ENCODE peak calls at places on chromosomes 16 and 17, in ten cellular contexts. T is CD8-positive, alpha-beta T cell; S is H9; G is HAP-1; K is activated CD4-positive, alpha-beta memory T cell treated with anti-CD3 and anti-CD28 coated beads, Interleukin-2, amount 10 ng/mL, durations not matched to agents 7 days and 5 days; Y is astrocyte of the spinal cord; D is activated CD4-positive, alpha-beta T cell treated with anti-CD3 and anti-CD28 coated beads, Interleukin-2, amount 50 U/mL, for 48 hours; C is H54; F is G401; O is cerebellar nuclear complex. M is an unnamed sample.

GRCh38 chr17:80322864-80323263 is 62.2 kb downstream of the RNF213 start:
- DNase-seq in K (no peak), F (no peak), O (no peak), Y (no peak), C (no peak), T (no peak), G (no peak), S (no peak), D (no peak), M (no peak)

GRCh38 chr17:73874008-73874407 is 229.8 kb upstream of the SDK2 start:
- DNase-seq in O (no peak), S (no peak), C (no peak), F (no peak), D (no peak), Y (no peak), K (no peak), G (no peak), T (no peak), M (no peak)

GRCh38 chr16:56610017-56610608 is 1.7 kb downstream of the MT2A start:
- DNase-seq in K (peak), F (no peak), C (no peak), G (peak), Y (peak), S (no peak), T (peak), O (no peak), D (peak), M (no peak)

GRCh38 chr17:918102-918740 is 61.4 kb downstream of the NXN start:
- DNase-seq in K (no peak), Y (no peak), G (no peak), O (no peak), D (no peak), C (no peak), S (no peak), F (no peak), T (no peak), M (no peak)

GRCh38 chr16:13436641-13437423 is 483.1 kb upstream of the ERCC4 start:
- DNase-seq in D (no peak), S (no peak), K (no peak), C (no peak), O (no peak), G (no peak), F (no peak), T (no peak), Y (peak), M (no peak)

GRCh38 chr16:58854392-58854791 is 120.3 kb upstream of the GOT2 start:
- DNase-seq in C (no peak), S (no peak), O (no peak), Y (no peak), K (no peak), D (no peak), G (no peak), T (no peak), F (no peak), M (no peak)

GRCh38 chr17:27296427-27296979 is 2.6 kb downstream of the WSB1 start:
- DNase-seq in K (no peak), C (no peak), F (no peak), S (no peak), D (no peak), Y (peak), T (no peak), O (no peak), G (no peak), M (no peak)

GRCh38 chr17:43578352-43578698 is 32.2 kb upstream of the ETV4 start:
- DNase-seq in S (no peak), T (no peak), K (no peak), F (no peak), D (no peak), O (no peak), Y (no peak), G (no peak), C (no peak), M (no peak)

GRCh38 chr17:79011451-79012147 is 2.0 kb upstream of the CANT1 start:
- DNase-seq in Y (no peak), K (no peak), O (no peak), S (no peak), C (no peak), F (no peak), G (no peak), D (no peak), T (no peak), M (no peak)

GRCh38 chr16:84730406-84731106 is 30.8 kb downstream of the USP10 start:
- DNase-seq in O (no peak), F (peak), C (peak), Y (peak), D (no peak), T (no peak), K (peak), G (no peak), S (no peak), M (no peak)

GRCh38 chr17:81726004-81726403 is 13.9 kb downstream of the SLC25A10 start:
- DNase-seq in G (no peak), F (no peak), T (no peak), K (no peak), Y (no peak), S (no peak), O (no peak), D (no peak), C (no peak), M (no peak)

GRCh38 chr16:65201446-65202010 is 79.7 kb upstream of the CDH11 start:
- DNase-seq in F (no peak), S (no peak), K (no peak), C (no peak), T (no peak), O (no peak), Y (no peak), G (no peak), D (no peak), M (no peak)

GRCh38 chr16:57012353-57012752 is 23.0 kb downstream of the NLRC5 start:
- DNase-seq in T (no peak), F (no peak), S (no peak), O (no peak), C (no peak), D (no peak), K (no peak), Y (no peak), G (no peak), M (no peak)

GRCh38 chr17:17180141-17180603 is 26.0 kb downstream of the PLD6 start:
- DNase-seq in O (peak), S (no peak), C (no peak), Y (no peak), G (no peak), K (peak), F (peak), D (no peak), T (no peak), M (no peak)

GRCh38 chr17:64781013-64781392 is 118.9 kb upstream of the SMURF2 start:
- DNase-seq in K (peak), F (no peak), C (no peak), O (no peak), D (peak), T (no peak), G (no peak), Y (no peak), S (no peak), M (no peak)

GRCh38 chr17:3913531-3914318 is 2.5 kb downstream of the P2RX1 start:
- DNase-seq in O (no peak), G (peak), F (peak), Y (peak), S (peak), D (peak), C (peak), K (peak), T (peak), M (no peak)

GRCh38 chr17:17738901-17739300 is 57.6 kb downstream of the RAI1 start:
- DNase-seq in Y (no peak), C (no peak), D (no peak), K (no peak), F (no peak), S (no peak), G (no peak), O (no peak), T (no peak), M (no peak)

GRCh38 chr16:47056704-47057630 is 83.5 kb upstream of the DNAJA2 start:
- DNase-seq in O (no peak), C (no peak), F (no peak), G (no peak), T (no peak), Y (no peak), D (no peak), K (no peak), S (no peak), M (no peak)

GRCh38 chr17:31113939-31114338 is 19.2 kb downstream of the NF1 start:
- DNase-seq in F (no peak), O (no peak), C (no peak), Y (no peak), K (no peak), D (no peak), S (no peak), G (no peak), T (no peak), M (no peak)

GRCh38 chr16:83185902-83186301 is 559.1 kb downstream of the CDH13 start:
- DNase-seq in D (no peak), C (no peak), T (no peak), Y (no peak), K (no peak), F (no peak), S (no peak), G (no peak), O (no peak), M (no peak)

GRCh38 chr17:42438600-42439567 is 15.8 kb upstream of the CAVIN1 start:
- DNase-seq in O (no peak), K (peak), C (no peak), T (no peak), F (no peak), G (no peak), Y (no peak), D (peak), S (peak), M (no peak)

GRCh38 chr16:24610421-24610765 is 71.0 kb downstream of the RBBP6 start:
- DNase-seq in G (no peak), C (no peak), Y (peak), T (no peak), S (peak), O (no peak), K (no peak), F (peak), D (peak), M (no peak)

GRCh38 chr17:29582254-29582765 is 7.1 kb downstream of the GIT1 start:
- DNase-seq in G (no peak), Y (no peak), T (no peak), C (no peak), F (no peak), D (no peak), O (no peak), K (no peak), S (no peak), M (no peak)

GRCh38 chr17:82685291-82685690 is 13.2 kb downstream of the RAB40B start:
- DNase-seq in T (no peak), D (no peak), F (no peak), K (no peak), O (no peak), G (no peak), S (no peak), Y (no peak), C (no peak), M (no peak)

GRCh38 chr16:4426722-4427372 is 1.2 kb downstream of the DNAJA3 start:
- DNase-seq in S (no peak), D (no peak), O (no peak), F (no peak), C (no peak), Y (no peak), K (no peak), G (no peak), T (no peak), M (no peak)

GRCh38 chr17:76000016-76000754 is 470 bp upstream of the CDK3 start:
- DNase-seq in Y (no peak), G (no peak), F (no peak), K (peak), S (peak), T (peak), O (no peak), C (peak), D (peak), M (no peak)

GRCh38 chr17:36731091-36731490 is 129.7 kb downstream of the MRM1 start:
- DNase-seq in C (no peak), K (no peak), G (no peak), S (no peak), T (no peak), F (no peak), Y (no peak), O (no peak), D (no peak), M (no peak)

GRCh38 chr17:82400206-82400605 is 17.9 kb upstream of the HEXD start:
- DNase-seq in K (no peak), T (no peak), S (no peak), F (no peak), D (no peak), Y (no peak), G (no peak), C (no peak), O (no peak), M (no peak)

GRCh38 chr16:28126684-28127620 is 63.4 kb upstream of the GSG1L start:
- DNase-seq in O (no peak), C (no peak), S (no peak), T (no peak), D (no peak), Y (no peak), F (no peak), K (no peak), G (no peak), M (no peak)

GRCh38 chr17:56886288-56886721 is 27.5 kb downstream of the TRIM25 start:
- DNase-seq in T (no peak), G (no peak), O (no peak), D (no peak), F (no peak), K (no peak), Y (no peak), C (no peak), S (no peak), M (no peak)

GRCh38 chr17:57544381-57544780 is 200.7 kb downstream of the CCDC182 start:
- DNase-seq in Y (no peak), T (no peak), S (no peak), D (no peak), O (no peak), F (no peak), K (no peak), C (no peak), G (no peak), M (no peak)

GRCh38 chr17:77083547-77083946 is 57.2 kb upstream of the SEC14L1 start:
- DNase-seq in F (no peak), T (no peak), Y (no peak), G (no peak), S (no peak), D (no peak), K (no peak), O (no peak), C (no peak), M (no peak)

GRCh38 chr16:83631006-83631405 is 176.8 kb upstream of the HSBP1 start:
- DNase-seq in G (no peak), K (no peak), F (no peak), S (peak), T (no peak), O (no peak), Y (no peak), D (no peak), C (no peak), M (no peak)

GRCh38 chr17:17822189-17822978 is 14.4 kb downstream of the SREBF1 start:
- DNase-seq in T (no peak), G (no peak), D (no peak), S (no peak), K (no peak), Y (peak), O (no peak), C (no peak), F (peak), M (no peak)

M was measured in vagina.